ENCODE peak calls at places on chromosome 21, in ten cellular contexts. One of them, this sample, is unnamed.

GRCh38 chr21:31185663-31186062 is 147.4 kb upstream of the KRTAP19-8 start:
- DNase-seq in CD8-positive, alpha-beta T cell: no peak
- DNase-seq in progenitor cell of endocrine pancreas: no peak
- DNase-seq in Calu3: no peak
- DNase-seq in GM23338: no peak
- DNase-seq in IMR-90: no peak
- DNase-seq in fibroblast of lung: no peak
- DNase-seq in heart left ventricle: no peak
- DNase-seq in fibroblast of pulmonary artery: no peak
- DNase-seq in HL-60: no peak
- DNase-seq in this sample: no peak

GRCh38 chr21:15549671-15550070 is 180.1 kb upstream of the USP25 start:
- DNase-seq in CD8-positive, alpha-beta T cell: no peak
- DNase-seq in progenitor cell of endocrine pancreas: no peak
- DNase-seq in Calu3: no peak
- DNase-seq in GM23338: peak; percentile 67
- DNase-seq in IMR-90: peak; percentile 5
- DNase-seq in fibroblast of lung: peak; percentile 20
- DNase-seq in heart left ventricle: no peak
- DNase-seq in fibroblast of pulmonary artery: peak; percentile 8
- DNase-seq in HL-60: no peak
- DNase-seq in this sample: no peak

GRCh38 chr21:32298148-32298559 is 501 bp upstream of the MRAP start:
- DNase-seq in CD8-positive, alpha-beta T cell: no peak
- DNase-seq in progenitor cell of endocrine pancreas: no peak
- DNase-seq in Calu3: no peak
- DNase-seq in GM23338: no peak
- DNase-seq in IMR-90: peak; percentile 25
- DNase-seq in fibroblast of lung: no peak
- DNase-seq in heart left ventricle: no peak
- DNase-seq in fibroblast of pulmonary artery: peak; percentile 38
- DNase-seq in HL-60: no peak
- DNase-seq in this sample: no peak

GRCh38 chr21:33015091-33015490 is 10.6 kb upstream of the OLIG2 start:
- DNase-seq in CD8-positive, alpha-beta T cell: no peak
- DNase-seq in progenitor cell of endocrine pancreas: no peak
- DNase-seq in Calu3: no peak
- DNase-seq in GM23338: no peak
- DNase-seq in IMR-90: no peak
- DNase-seq in fibroblast of lung: no peak
- DNase-seq in heart left ventricle: no peak
- DNase-seq in fibroblast of pulmonary artery: no peak
- DNase-seq in HL-60: no peak
- DNase-seq in this sample: no peak

GRCh38 chr21:35048183-35048601 is 910 bp downstream of the RUNX1 start:
- DNase-seq in CD8-positive, alpha-beta T cell: peak; percentile 28
- DNase-seq in progenitor cell of endocrine pancreas: no peak
- DNase-seq in Calu3: peak; percentile 14
- DNase-seq in GM23338: no peak
- DNase-seq in IMR-90: no peak
- DNase-seq in fibroblast of lung: peak; percentile 43
- DNase-seq in heart left ventricle: peak; percentile 27
- DNase-seq in fibroblast of pulmonary artery: no peak
- DNase-seq in HL-60: peak; percentile 29
- DNase-seq in this sample: no peak

GRCh38 chr21:36535618-36536241 is 55.8 kb upstream of the CLDN14 start:
- DNase-seq in CD8-positive, alpha-beta T cell: no peak
- DNase-seq in progenitor cell of endocrine pancreas: no peak
- DNase-seq in Calu3: no peak
- DNase-seq in GM23338: no peak
- DNase-seq in IMR-90: no peak
- DNase-seq in fibroblast of lung: no peak
- DNase-seq in heart left ventricle: no peak
- DNase-seq in fibroblast of pulmonary artery: no peak
- DNase-seq in HL-60: no peak
- DNase-seq in this sample: no peak

GRCh38 chr21:45988366-45989347 is 7.1 kb downstream of the COL6A1 start:
- DNase-seq in CD8-positive, alpha-beta T cell: no peak
- DNase-seq in progenitor cell of endocrine pancreas: no peak
- DNase-seq in Calu3: no peak
- DNase-seq in GM23338: no peak
- DNase-seq in IMR-90: no peak
- DNase-seq in fibroblast of lung: no peak
- DNase-seq in heart left ventricle: peak; percentile 33
- DNase-seq in fibroblast of pulmonary artery: no peak
- DNase-seq in HL-60: no peak
- DNase-seq in this sample: no peak

GRCh38 chr21:15121655-15122120 is 56.9 kb upstream of the NRIP1 start:
- DNase-seq in CD8-positive, alpha-beta T cell: no peak
- DNase-seq in progenitor cell of endocrine pancreas: no peak
- DNase-seq in Calu3: no peak
- DNase-seq in GM23338: peak; percentile 29
- DNase-seq in IMR-90: peak; percentile 47
- DNase-seq in fibroblast of lung: peak; percentile 58
- DNase-seq in heart left ventricle: peak; percentile 72
- DNase-seq in fibroblast of pulmonary artery: peak; percentile 63
- DNase-seq in HL-60: no peak
- DNase-seq in this sample: no peak

GRCh38 chr21:37712204-37712934 is 203.9 kb downstream of the KCNJ6 start:
- DNase-seq in CD8-positive, alpha-beta T cell: no peak
- DNase-seq in progenitor cell of endocrine pancreas: peak; percentile 52
- DNase-seq in Calu3: peak; percentile 68
- DNase-seq in GM23338: peak; percentile 88
- DNase-seq in IMR-90: peak; percentile 73
- DNase-seq in fibroblast of lung: peak; percentile 55
- DNase-seq in heart left ventricle: peak; percentile 73
- DNase-seq in fibroblast of pulmonary artery: peak; percentile 80
- DNase-seq in HL-60: peak; percentile 8
- DNase-seq in this sample: no peak
- TF ChIP-seq CTCF in CD8-positive, alpha-beta T cell: peak; percentile 25
- TF ChIP-seq CTCF in progenitor cell of endocrine pancreas: peak; percentile 90
- TF ChIP-seq CTCF in Calu3: peak; percentile 71
- TF ChIP-seq CTCF in GM23338: peak; percentile 82
- TF ChIP-seq CTCF in IMR-90: peak; percentile 95
- TF ChIP-seq CTCF in fibroblast of lung: peak; percentile 97
- TF ChIP-seq CTCF in heart left ventricle: peak; percentile 75
- TF ChIP-seq CTCF in fibroblast of pulmonary artery: peak; percentile 100
- TF ChIP-seq CTCF in HL-60: peak; percentile 97
- TF ChIP-seq CTCF in this sample: peak; percentile 89

GRCh38 chr21:43195131-43196021 is 26.6 kb downstream of the CRYAA start:
- DNase-seq in CD8-positive, alpha-beta T cell: no peak
- DNase-seq in progenitor cell of endocrine pancreas: peak; percentile 6
- DNase-seq in Calu3: no peak
- DNase-seq in GM23338: no peak
- DNase-seq in IMR-90: no peak
- DNase-seq in fibroblast of lung: no peak
- DNase-seq in heart left ventricle: peak; percentile 82
- DNase-seq in fibroblast of pulmonary artery: peak; percentile 56
- DNase-seq in HL-60: no peak
- DNase-seq in this sample: peak; percentile 59

GRCh38 chr21:43193088-43193650 is 24.4 kb downstream of the CRYAA start:
- DNase-seq in CD8-positive, alpha-beta T cell: no peak
- DNase-seq in progenitor cell of endocrine pancreas: peak; percentile 3
- DNase-seq in Calu3: no peak
- DNase-seq in GM23338: no peak
- DNase-seq in IMR-90: no peak
- DNase-seq in fibroblast of lung: no peak
- DNase-seq in heart left ventricle: no peak
- DNase-seq in fibroblast of pulmonary artery: no peak
- DNase-seq in HL-60: no peak
- DNase-seq in this sample: peak; percentile 8

GRCh38 chr21:43192501-43193081 is 23.8 kb downstream of the CRYAA start:
- DNase-seq in CD8-positive, alpha-beta T cell: no peak
- DNase-seq in progenitor cell of endocrine pancreas: peak; percentile 5
- DNase-seq in Calu3: no peak
- DNase-seq in GM23338: no peak
- DNase-seq in IMR-90: no peak
- DNase-seq in fibroblast of lung: no peak
- DNase-seq in heart left ventricle: no peak
- DNase-seq in fibroblast of pulmonary artery: no peak
- DNase-seq in HL-60: no peak
- DNase-seq in this sample: peak; percentile 49

GRCh38 chr21:43193651-43194302 is 25.0 kb downstream of the CRYAA start:
- DNase-seq in CD8-positive, alpha-beta T cell: no peak
- DNase-seq in progenitor cell of endocrine pancreas: peak; percentile 8
- DNase-seq in Calu3: peak; percentile 12
- DNase-seq in GM23338: no peak
- DNase-seq in IMR-90: peak; percentile 89
- DNase-seq in fibroblast of lung: peak; percentile 87
- DNase-seq in heart left ventricle: peak; percentile 72
- DNase-seq in fibroblast of pulmonary artery: peak; percentile 85
- DNase-seq in HL-60: no peak
- DNase-seq in this sample: peak; percentile 63

DNA sequence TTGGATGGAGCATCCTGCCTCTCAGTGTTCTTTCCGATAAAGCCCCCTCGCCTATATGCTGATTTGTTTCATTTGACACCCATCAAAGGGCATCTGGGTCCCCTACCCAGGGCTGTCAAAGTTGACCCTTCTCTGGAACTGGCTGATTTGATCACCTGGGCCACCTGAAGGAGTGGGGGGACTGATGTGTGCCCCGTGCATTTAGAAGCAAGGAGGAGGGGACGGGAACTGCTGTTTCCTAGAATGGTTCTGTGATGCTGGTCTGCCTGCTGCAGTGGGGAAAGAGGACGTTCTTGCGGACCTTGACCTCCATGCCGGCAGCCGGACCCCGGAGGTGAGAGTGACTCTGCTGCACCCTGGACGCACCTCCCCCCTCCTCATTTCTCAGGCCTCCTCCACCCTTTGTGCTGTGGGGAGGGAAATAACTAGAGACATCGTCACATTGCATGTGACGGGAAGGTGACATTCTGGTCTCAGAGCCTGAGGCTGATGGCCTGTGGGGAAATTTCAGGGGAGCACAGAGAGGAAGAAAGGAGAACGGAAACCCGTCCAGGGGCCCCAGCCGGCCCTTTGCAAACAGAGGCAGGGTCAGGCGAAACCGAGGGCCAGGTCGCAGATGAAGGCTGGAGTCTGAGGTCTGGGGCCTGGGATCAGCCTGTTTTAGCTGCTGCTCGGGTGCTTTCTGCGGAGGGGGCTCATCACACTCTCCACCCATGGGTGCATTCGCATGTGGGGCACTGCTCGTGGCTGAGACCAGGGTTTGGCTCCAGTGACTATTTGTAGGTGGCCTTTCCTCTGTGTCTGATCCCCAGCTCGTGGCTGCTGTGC is 25.7 kb downstream of the CRYAA start:
- DNase-seq in CD8-positive, alpha-beta T cell: no peak
- DNase-seq in progenitor cell of endocrine pancreas: peak; percentile 8
- DNase-seq in Calu3: no peak
- DNase-seq in GM23338: no peak
- DNase-seq in IMR-90: no peak
- DNase-seq in fibroblast of lung: no peak
- DNase-seq in heart left ventricle: no peak
- DNase-seq in fibroblast of pulmonary artery: no peak
- DNase-seq in HL-60: no peak
- DNase-seq in this sample: peak; percentile 60
- TF ChIP-seq CTCF in CD8-positive, alpha-beta T cell: no peak
- TF ChIP-seq CTCF in progenitor cell of endocrine pancreas: no peak
- TF ChIP-seq CTCF in Calu3: no peak
- TF ChIP-seq CTCF in GM23338: no peak
- TF ChIP-seq CTCF in IMR-90: no peak
- TF ChIP-seq CTCF in fibroblast of lung: no peak
- TF ChIP-seq CTCF in heart left ventricle: no peak
- TF ChIP-seq CTCF in fibroblast of pulmonary artery: no peak
- TF ChIP-seq CTCF in HL-60: no peak
- TF ChIP-seq CTCF in this sample: no peak

DNA sequence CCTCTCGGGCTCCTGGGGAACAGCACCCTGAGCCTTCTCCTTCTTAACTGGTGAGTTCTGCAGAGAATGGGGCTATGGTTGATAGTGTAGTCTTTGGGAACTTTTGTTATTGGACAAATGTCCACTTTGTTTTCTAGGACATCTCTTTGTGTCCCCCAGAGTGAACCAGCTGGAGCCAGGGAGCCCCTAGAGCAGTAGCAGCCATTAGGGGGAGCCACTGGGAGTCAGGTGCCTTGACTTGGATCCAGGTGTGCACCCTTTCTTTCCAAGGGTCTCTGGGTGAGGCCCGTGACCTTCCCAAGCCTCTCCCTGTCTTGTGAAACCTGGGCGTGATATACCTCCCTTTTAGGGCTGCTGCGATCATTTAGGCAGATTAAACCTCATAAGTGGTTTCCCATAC is 36.9 kb downstream of the ABCG1 start:
- DNase-seq in CD8-positive, alpha-beta T cell: no peak
- DNase-seq in progenitor cell of endocrine pancreas: no peak
- DNase-seq in Calu3: no peak
- DNase-seq in GM23338: no peak
- DNase-seq in IMR-90: no peak
- DNase-seq in fibroblast of lung: no peak
- DNase-seq in heart left ventricle: no peak
- DNase-seq in fibroblast of pulmonary artery: no peak
- DNase-seq in HL-60: no peak
- DNase-seq in this sample: no peak
- TF ChIP-seq CTCF in CD8-positive, alpha-beta T cell: no peak
- TF ChIP-seq CTCF in progenitor cell of endocrine pancreas: no peak
- TF ChIP-seq CTCF in Calu3: no peak
- TF ChIP-seq CTCF in GM23338: peak; percentile 49
- TF ChIP-seq CTCF in IMR-90: no peak
- TF ChIP-seq CTCF in fibroblast of lung: no peak
- TF ChIP-seq CTCF in heart left ventricle: no peak
- TF ChIP-seq CTCF in fibroblast of pulmonary artery: no peak
- TF ChIP-seq CTCF in HL-60: no peak
- TF ChIP-seq CTCF in this sample: no peak

GRCh38 chr21:39444406-39445145 is 1.0 kb downstream of the LCA5L start:
- DNase-seq in CD8-positive, alpha-beta T cell: no peak
- DNase-seq in progenitor cell of endocrine pancreas: no peak
- DNase-seq in Calu3: no peak
- DNase-seq in GM23338: peak; percentile 51
- DNase-seq in IMR-90: peak; percentile 58
- DNase-seq in fibroblast of lung: peak; percentile 85
- DNase-seq in heart left ventricle: no peak
- DNase-seq in fibroblast of pulmonary artery: peak; percentile 45
- DNase-seq in HL-60: no peak
- DNase-seq in this sample: no peak

GRCh38 chr21:39441502-39442475 is 3.8 kb downstream of the LCA5L start:
- DNase-seq in CD8-positive, alpha-beta T cell: no peak
- DNase-seq in progenitor cell of endocrine pancreas: no peak
- DNase-seq in Calu3: peak; percentile 41
- DNase-seq in GM23338: peak; percentile 76
- DNase-seq in IMR-90: peak; percentile 68
- DNase-seq in fibroblast of lung: peak; percentile 47
- DNase-seq in heart left ventricle: no peak
- DNase-seq in fibroblast of pulmonary artery: peak; percentile 70
- DNase-seq in HL-60: peak; percentile 21
- DNase-seq in this sample: no peak

GRCh38 chr21:39447264-39447663 is 1.7 kb upstream of the LCA5L start:
- DNase-seq in CD8-positive, alpha-beta T cell: no peak
- DNase-seq in progenitor cell of endocrine pancreas: no peak
- DNase-seq in Calu3: no peak
- DNase-seq in GM23338: no peak
- DNase-seq in IMR-90: no peak
- DNase-seq in fibroblast of lung: no peak
- DNase-seq in heart left ventricle: no peak
- DNase-seq in fibroblast of pulmonary artery: no peak
- DNase-seq in HL-60: no peak
- DNase-seq in this sample: no peak

GRCh38 chr21:39451332-39452206 is at the start of gene SH3BGR:
- DNase-seq in CD8-positive, alpha-beta T cell: no peak
- DNase-seq in progenitor cell of endocrine pancreas: no peak
- DNase-seq in Calu3: no peak
- DNase-seq in GM23338: peak; percentile 93
- DNase-seq in IMR-90: no peak
- DNase-seq in fibroblast of lung: peak; percentile 17
- DNase-seq in heart left ventricle: peak; percentile 88
- DNase-seq in fibroblast of pulmonary artery: peak; percentile 40
- DNase-seq in HL-60: no peak
- DNase-seq in this sample: no peak

DNA sequence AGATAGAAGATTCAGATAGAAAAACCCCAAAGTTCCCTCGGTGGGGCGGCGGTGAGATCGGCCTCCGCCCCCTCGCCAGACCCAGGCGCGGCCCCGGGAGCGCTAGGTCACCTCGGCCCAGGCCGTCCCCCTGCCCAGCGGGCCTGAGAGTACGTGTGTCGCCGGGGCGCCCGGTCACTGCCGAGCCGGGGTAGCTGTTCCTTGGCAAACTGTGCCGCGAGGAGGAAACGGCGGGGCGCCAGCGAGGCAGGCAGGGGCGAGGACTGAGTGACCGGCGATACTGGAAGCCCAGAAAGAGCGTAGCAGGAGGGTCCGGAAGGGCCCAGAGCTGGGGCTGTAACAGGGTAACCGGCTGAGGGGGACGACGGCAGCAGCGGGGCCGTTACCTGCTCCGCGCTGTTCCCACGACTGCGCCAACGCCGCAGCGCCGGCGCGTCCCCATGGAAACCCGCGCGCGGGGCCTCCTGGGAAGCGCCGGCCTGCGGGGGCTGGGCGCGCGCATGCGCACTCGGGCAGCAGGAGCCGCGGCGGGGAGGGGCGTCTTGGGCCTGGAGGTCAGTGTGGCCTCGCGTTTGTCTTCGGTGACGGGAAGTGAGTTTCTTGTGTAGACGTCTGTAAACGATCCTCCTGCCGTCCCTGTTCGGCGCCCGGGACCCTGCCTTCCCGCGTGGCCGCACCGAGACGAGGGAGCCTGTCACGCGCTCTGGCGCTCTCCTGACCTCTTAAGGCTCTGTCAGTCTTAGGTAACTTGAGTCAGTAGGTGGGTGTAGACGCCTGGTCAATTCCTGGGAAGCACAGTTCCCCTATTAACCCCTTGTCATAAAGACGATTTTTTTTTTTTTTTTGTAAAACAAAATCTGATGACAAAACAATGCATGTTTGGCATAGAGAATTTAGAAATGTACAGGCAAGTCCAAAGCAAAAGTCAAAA is at the start of gene LCA5L:
- DNase-seq in CD8-positive, alpha-beta T cell: peak; percentile 86
- DNase-seq in progenitor cell of endocrine pancreas: peak; percentile 95
- DNase-seq in Calu3: peak; percentile 89
- DNase-seq in GM23338: peak; percentile 94
- DNase-seq in IMR-90: peak; percentile 81
- DNase-seq in fibroblast of lung: peak; percentile 84
- DNase-seq in heart left ventricle: peak; percentile 95
- DNase-seq in fibroblast of pulmonary artery: peak; percentile 92
- DNase-seq in HL-60: peak; percentile 82
- DNase-seq in this sample: peak; percentile 96
- TF ChIP-seq CTCF in CD8-positive, alpha-beta T cell: no peak
- TF ChIP-seq CTCF in progenitor cell of endocrine pancreas: peak; percentile 23
- TF ChIP-seq CTCF in Calu3: no peak
- TF ChIP-seq CTCF in GM23338: no peak
- TF ChIP-seq CTCF in IMR-90: peak; percentile 26
- TF ChIP-seq CTCF in fibroblast of lung: no peak
- TF ChIP-seq CTCF in heart left ventricle: no peak
- TF ChIP-seq CTCF in fibroblast of pulmonary artery: peak; percentile 15
- TF ChIP-seq CTCF in HL-60: no peak
- TF ChIP-seq CTCF in this sample: peak; percentile 19

This sample was measured in type B pancreatic cell.